ENCODE peak calls at places on chromosome 12, in ten cellular contexts. One of them, this sample, is unnamed.

GRCh38 chr12:62671321-62671720 is 204.7 kb downstream of the MON2 start:
- DNase-seq in heart right ventricle: no peak
- DNase-seq in psoas muscle: no peak
- DNase-seq in upper lobe of right lung: no peak
- DNase-seq in right atrium auricular region: no peak
- DNase-seq in uterus: no peak
- DNase-seq in AG04450: no peak
- DNase-seq in left ventricle myocardium inferior: no peak
- DNase-seq in Panc1: no peak
- DNase-seq in esophagus squamous epithelium: no peak
- DNase-seq in this sample: no peak

GRCh38 chr12:29710104-29710503 is 73.6 kb downstream of the TMTC1 start:
- DNase-seq in psoas muscle: peak
- DNase-seq in heart right ventricle: peak
- DNase-seq in upper lobe of right lung: no peak
- DNase-seq in uterus: no peak
- DNase-seq in esophagus squamous epithelium: no peak
- DNase-seq in right atrium auricular region: peak
- DNase-seq in Panc1: no peak
- DNase-seq in left ventricle myocardium inferior: peak
- DNase-seq in AG04450: no peak
- DNase-seq in this sample: no peak

GRCh38 chr12:124174406-124174805 is 120.5 kb upstream of the RFLNA start:
- DNase-seq in heart right ventricle: no peak
- DNase-seq in upper lobe of right lung: no peak
- DNase-seq in right atrium auricular region: no peak
- DNase-seq in psoas muscle: no peak
- DNase-seq in AG04450: no peak
- DNase-seq in uterus: no peak
- DNase-seq in left ventricle myocardium inferior: no peak
- DNase-seq in esophagus squamous epithelium: no peak
- DNase-seq in Panc1: no peak
- DNase-seq in this sample: no peak

GRCh38 chr12:82279597-82279996 is 78.6 kb downstream of the CCDC59 start:
- DNase-seq in psoas muscle: no peak
- DNase-seq in upper lobe of right lung: no peak
- DNase-seq in heart right ventricle: no peak
- DNase-seq in left ventricle myocardium inferior: no peak
- DNase-seq in right atrium auricular region: no peak
- DNase-seq in esophagus squamous epithelium: no peak
- DNase-seq in AG04450: no peak
- DNase-seq in Panc1: no peak
- DNase-seq in uterus: no peak
- DNase-seq in this sample: no peak

GRCh38 chr12:15837141-15837781 is 44.9 kb upstream of the STRAP start:
- DNase-seq in right atrium auricular region: no peak
- DNase-seq in AG04450: no peak
- DNase-seq in esophagus squamous epithelium: no peak
- DNase-seq in heart right ventricle: peak
- DNase-seq in Panc1: no peak
- DNase-seq in psoas muscle: no peak
- DNase-seq in uterus: no peak
- DNase-seq in upper lobe of right lung: no peak
- DNase-seq in left ventricle myocardium inferior: no peak
- DNase-seq in this sample: no peak

GRCh38 chr12:6949063-6949594 is 2.0 kb upstream of the PTPN6 start:
- DNase-seq in left ventricle myocardium inferior: peak
- DNase-seq in uterus: no peak
- DNase-seq in psoas muscle: peak
- DNase-seq in right atrium auricular region: no peak
- DNase-seq in upper lobe of right lung: peak
- DNase-seq in esophagus squamous epithelium: no peak
- DNase-seq in Panc1: no peak
- DNase-seq in heart right ventricle: no peak
- DNase-seq in AG04450: no peak
- DNase-seq in this sample: no peak

GRCh38 chr12:29241821-29242591 is 92.9 kb downstream of the FAR2 start:
- DNase-seq in right atrium auricular region: peak
- DNase-seq in AG04450: peak
- DNase-seq in Panc1: peak
- DNase-seq in uterus: no peak
- DNase-seq in esophagus squamous epithelium: no peak
- DNase-seq in left ventricle myocardium inferior: no peak
- DNase-seq in heart right ventricle: peak
- DNase-seq in psoas muscle: no peak
- DNase-seq in upper lobe of right lung: no peak
- DNase-seq in this sample: peak

GRCh38 chr12:57151741-57152407 is 4.5 kb upstream of the LRP1-AS start:
- DNase-seq in Panc1: no peak
- DNase-seq in left ventricle myocardium inferior: peak
- DNase-seq in right atrium auricular region: no peak
- DNase-seq in heart right ventricle: peak
- DNase-seq in uterus: peak
- DNase-seq in AG04450: peak
- DNase-seq in esophagus squamous epithelium: no peak
- DNase-seq in upper lobe of right lung: no peak
- DNase-seq in psoas muscle: peak
- DNase-seq in this sample: peak

GRCh38 chr12:31363826-31364225 is 37.9 kb upstream of the SINHCAF start:
- DNase-seq in Panc1: no peak
- DNase-seq in psoas muscle: no peak
- DNase-seq in AG04450: no peak
- DNase-seq in esophagus squamous epithelium: no peak
- DNase-seq in right atrium auricular region: no peak
- DNase-seq in left ventricle myocardium inferior: no peak
- DNase-seq in upper lobe of right lung: peak
- DNase-seq in heart right ventricle: no peak
- DNase-seq in uterus: no peak
- DNase-seq in this sample: no peak

GRCh38 chr12:31363416-31363809 is 37.5 kb upstream of the SINHCAF start:
- DNase-seq in esophagus squamous epithelium: no peak
- DNase-seq in upper lobe of right lung: no peak
- DNase-seq in heart right ventricle: no peak
- DNase-seq in left ventricle myocardium inferior: no peak
- DNase-seq in right atrium auricular region: no peak
- DNase-seq in psoas muscle: no peak
- DNase-seq in AG04450: no peak
- DNase-seq in Panc1: no peak
- DNase-seq in uterus: no peak
- DNase-seq in this sample: no peak

GRCh38 chr12:31362759-31363415 is 36.9 kb upstream of the SINHCAF start:
- DNase-seq in AG04450: no peak
- DNase-seq in uterus: no peak
- DNase-seq in psoas muscle: no peak
- DNase-seq in upper lobe of right lung: no peak
- DNase-seq in Panc1: no peak
- DNase-seq in heart right ventricle: no peak
- DNase-seq in left ventricle myocardium inferior: no peak
- DNase-seq in esophagus squamous epithelium: no peak
- DNase-seq in right atrium auricular region: no peak
- DNase-seq in this sample: no peak

GRCh38 chr12:31361730-31362114 is 35.8 kb upstream of the SINHCAF start:
- DNase-seq in Panc1: no peak
- DNase-seq in heart right ventricle: no peak
- DNase-seq in psoas muscle: no peak
- DNase-seq in left ventricle myocardium inferior: no peak
- DNase-seq in uterus: no peak
- DNase-seq in AG04450: no peak
- DNase-seq in esophagus squamous epithelium: no peak
- DNase-seq in upper lobe of right lung: no peak
- DNase-seq in right atrium auricular region: no peak
- DNase-seq in this sample: no peak

DNA sequence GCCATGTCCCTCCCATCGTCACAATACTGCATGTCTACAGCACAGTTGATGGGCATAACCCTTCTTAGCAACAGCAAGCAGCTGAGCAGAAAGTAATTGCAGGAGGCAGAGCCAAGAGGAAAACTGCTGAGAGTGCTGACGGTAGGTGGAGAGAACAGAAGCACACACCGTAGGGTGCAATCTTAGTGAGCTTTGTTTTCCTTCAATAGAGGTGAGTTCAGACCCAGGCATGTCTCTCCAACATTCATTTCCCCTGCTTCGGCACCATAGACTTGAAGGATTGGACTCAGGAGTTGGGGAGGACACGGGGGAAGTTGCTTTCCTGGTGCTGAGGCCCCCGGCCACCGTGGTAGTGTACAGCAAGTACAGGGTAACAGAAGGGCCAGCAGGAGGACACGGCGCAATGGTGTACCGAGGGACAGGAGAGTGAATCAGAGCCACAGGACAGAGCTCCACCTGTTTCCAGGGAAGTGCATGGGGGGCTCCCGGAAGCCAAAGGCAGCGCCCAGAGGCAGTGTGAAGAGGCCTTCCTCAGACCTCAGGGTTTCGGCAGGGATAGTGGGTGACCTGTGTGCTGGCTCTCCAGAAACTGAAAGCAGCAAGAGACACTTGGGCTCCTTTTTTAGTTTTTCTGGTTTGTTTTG is 36.3 kb upstream of the SINHCAF start:
- DNase-seq in esophagus squamous epithelium: no peak
- DNase-seq in Panc1: no peak
- DNase-seq in AG04450: no peak
- DNase-seq in uterus: no peak
- DNase-seq in right atrium auricular region: no peak
- DNase-seq in heart right ventricle: no peak
- DNase-seq in psoas muscle: no peak
- DNase-seq in upper lobe of right lung: no peak
- DNase-seq in left ventricle myocardium inferior: no peak
- DNase-seq in this sample: no peak
- H3K4me3 ChIP-seq in esophagus squamous epithelium: peak
- H3K4me3 ChIP-seq in Panc1: peak
- H3K4me3 ChIP-seq in AG04450: no peak
- H3K4me3 ChIP-seq in uterus: no peak
- H3K4me3 ChIP-seq in right atrium auricular region: no peak
- H3K4me3 ChIP-seq in heart right ventricle: no peak
- H3K4me3 ChIP-seq in psoas muscle: no peak
- H3K4me3 ChIP-seq in upper lobe of right lung: no peak
- H3K4me3 ChIP-seq in left ventricle myocardium inferior: no peak
- H3K4me3 ChIP-seq in this sample: no peak

DNA sequence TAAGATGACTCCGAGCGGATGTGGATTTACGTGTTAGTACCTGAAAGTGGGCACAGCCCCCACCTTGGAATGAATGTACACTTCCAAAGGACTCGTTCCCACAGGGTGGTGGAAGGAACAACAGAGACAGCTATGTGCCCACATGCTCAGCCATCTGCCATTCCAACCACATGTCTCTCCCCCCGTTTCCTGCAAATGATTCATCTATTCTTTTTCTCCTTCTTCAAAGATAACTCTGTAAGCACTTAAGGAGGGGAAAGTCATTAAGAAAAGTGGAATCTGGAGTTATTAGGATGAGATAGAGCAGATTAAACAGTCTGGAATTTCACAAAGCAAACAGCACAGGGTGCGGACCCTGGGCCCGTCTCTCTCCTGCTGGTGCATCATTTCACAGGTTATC is 18.5 kb upstream of the DUSP6 start:
- DNase-seq in uterus: no peak
- DNase-seq in esophagus squamous epithelium: no peak
- DNase-seq in right atrium auricular region: no peak
- DNase-seq in Panc1: no peak
- DNase-seq in AG04450: no peak
- DNase-seq in left ventricle myocardium inferior: no peak
- DNase-seq in upper lobe of right lung: no peak
- DNase-seq in psoas muscle: no peak
- DNase-seq in heart right ventricle: no peak
- DNase-seq in this sample: no peak
- H3K27ac ChIP-seq in uterus: no peak
- H3K27ac ChIP-seq in esophagus squamous epithelium: no peak
- H3K27ac ChIP-seq in right atrium auricular region: no peak
- H3K27ac ChIP-seq in Panc1: no peak
- H3K27ac ChIP-seq in AG04450: no peak
- H3K27ac ChIP-seq in left ventricle myocardium inferior: no peak
- H3K27ac ChIP-seq in upper lobe of right lung: no peak
- H3K27ac ChIP-seq in psoas muscle: no peak
- H3K27ac ChIP-seq in heart right ventricle: no peak
- H3K27ac ChIP-seq in this sample: no peak

GRCh38 chr12:12891646-12892355 is 439 bp downstream of the GPRC5A start:
- DNase-seq in heart right ventricle: no peak
- DNase-seq in upper lobe of right lung: no peak
- DNase-seq in right atrium auricular region: no peak
- DNase-seq in esophagus squamous epithelium: no peak
- DNase-seq in AG04450: no peak
- DNase-seq in Panc1: no peak
- DNase-seq in psoas muscle: no peak
- DNase-seq in left ventricle myocardium inferior: no peak
- DNase-seq in uterus: peak
- DNase-seq in this sample: no peak

GRCh38 chr12:12892670-12893290 is 1.4 kb downstream of the GPRC5A start:
- DNase-seq in AG04450: no peak
- DNase-seq in psoas muscle: no peak
- DNase-seq in heart right ventricle: no peak
- DNase-seq in upper lobe of right lung: peak
- DNase-seq in right atrium auricular region: no peak
- DNase-seq in left ventricle myocardium inferior: no peak
- DNase-seq in esophagus squamous epithelium: no peak
- DNase-seq in uterus: no peak
- DNase-seq in Panc1: no peak
- DNase-seq in this sample: peak

GRCh38 chr12:12889701-12890100 is 1.7 kb upstream of the GPRC5A start:
- DNase-seq in heart right ventricle: no peak
- DNase-seq in Panc1: no peak
- DNase-seq in upper lobe of right lung: no peak
- DNase-seq in right atrium auricular region: no peak
- DNase-seq in psoas muscle: no peak
- DNase-seq in left ventricle myocardium inferior: no peak
- DNase-seq in AG04450: no peak
- DNase-seq in esophagus squamous epithelium: no peak
- DNase-seq in uterus: no peak
- DNase-seq in this sample: no peak

GRCh38 chr12:12890492-12890814 is 909 bp upstream of the GPRC5A start:
- DNase-seq in AG04450: no peak
- DNase-seq in esophagus squamous epithelium: no peak
- DNase-seq in left ventricle myocardium inferior: no peak
- DNase-seq in upper lobe of right lung: peak
- DNase-seq in psoas muscle: no peak
- DNase-seq in heart right ventricle: no peak
- DNase-seq in uterus: peak
- DNase-seq in Panc1: no peak
- DNase-seq in right atrium auricular region: no peak
- DNase-seq in this sample: peak

DNA sequence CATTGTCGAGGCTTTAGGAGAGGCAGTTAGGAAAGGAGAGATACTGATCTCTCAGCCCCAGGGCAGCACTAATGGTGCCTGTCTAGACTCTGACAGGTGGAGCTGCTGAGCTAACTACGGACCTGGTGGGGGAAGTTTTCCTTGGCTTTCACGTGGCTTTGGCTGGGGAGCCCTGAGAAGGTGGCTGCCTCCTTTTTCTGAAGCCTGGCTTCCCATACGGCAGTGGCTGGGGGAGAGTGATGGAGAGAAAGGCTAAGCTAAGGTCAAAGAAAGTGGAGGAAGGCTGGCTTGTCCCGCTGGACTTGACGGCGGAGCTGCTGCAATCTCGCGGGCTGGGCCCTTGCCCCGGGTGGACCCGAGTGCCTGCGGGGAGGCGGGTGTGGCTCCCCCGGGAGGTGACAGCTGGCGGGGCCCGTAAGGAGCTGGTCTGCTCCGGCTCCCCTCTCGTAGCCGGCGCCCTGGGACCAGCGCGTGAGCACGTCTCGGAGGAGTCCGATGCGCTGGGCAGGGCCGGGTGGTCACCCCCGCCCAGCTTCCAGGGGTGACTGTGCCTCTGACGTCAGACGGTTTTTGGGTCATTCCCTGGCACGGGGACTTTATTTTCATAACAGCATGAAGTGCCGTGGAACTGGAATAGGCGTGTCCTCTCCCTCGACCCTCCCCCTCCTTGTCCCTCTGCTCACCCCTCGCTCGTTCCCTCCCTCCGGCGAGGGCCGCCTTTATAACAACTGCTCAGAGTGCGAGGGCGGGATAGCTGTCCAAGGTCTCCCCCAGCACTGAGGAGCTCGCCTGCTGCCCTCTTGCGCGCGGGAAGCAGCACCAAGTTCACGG is at the start of gene GPRC5A:
- DNase-seq in esophagus squamous epithelium: no peak
- DNase-seq in Panc1: peak
- DNase-seq in psoas muscle: peak
- DNase-seq in heart right ventricle: peak
- DNase-seq in upper lobe of right lung: peak
- DNase-seq in left ventricle myocardium inferior: peak
- DNase-seq in uterus: peak
- DNase-seq in right atrium auricular region: peak
- DNase-seq in AG04450: peak
- DNase-seq in this sample: peak
- TF ChIP-seq CTCF in esophagus squamous epithelium: no peak
- TF ChIP-seq CTCF in Panc1: no peak
- TF ChIP-seq CTCF in psoas muscle: no peak
- TF ChIP-seq CTCF in heart right ventricle: no peak
- TF ChIP-seq CTCF in upper lobe of right lung: peak
- TF ChIP-seq CTCF in left ventricle myocardium inferior: no peak
- TF ChIP-seq CTCF in uterus: peak
- TF ChIP-seq CTCF in right atrium auricular region: no peak
- TF ChIP-seq CTCF in AG04450: peak
- TF ChIP-seq CTCF in this sample: peak

DNA sequence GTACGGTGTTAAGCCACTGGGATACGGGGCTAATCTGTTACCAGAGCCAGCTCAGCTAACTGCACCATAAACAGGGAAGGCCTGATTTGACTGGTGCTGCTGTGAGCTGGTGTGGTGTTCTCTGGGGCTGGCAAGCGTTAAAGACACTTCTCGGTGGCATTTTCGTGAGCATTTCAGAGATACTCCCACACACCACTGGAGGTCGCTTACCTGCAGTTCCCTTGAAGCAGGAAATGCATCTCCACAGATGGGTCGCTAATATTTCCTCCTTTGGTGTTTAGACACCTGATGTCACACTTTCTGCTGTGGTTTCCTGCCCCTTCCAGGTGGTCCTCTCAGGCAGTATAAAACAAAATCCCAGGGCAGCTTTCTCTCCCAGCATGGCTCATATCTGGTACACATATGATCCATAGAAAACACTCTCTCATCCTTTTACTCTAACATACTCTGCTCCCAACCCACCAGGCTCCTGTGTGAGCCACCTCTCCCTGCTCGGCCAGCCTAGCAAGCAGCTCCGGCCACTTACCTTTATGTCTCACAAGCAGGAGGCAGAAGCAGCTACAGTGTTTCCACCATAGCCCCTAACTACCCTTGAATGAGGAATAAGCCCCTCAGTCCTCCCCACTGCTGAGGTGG is 129.9 kb upstream of the GRIN2B start:
- DNase-seq in AG04450: no peak
- DNase-seq in left ventricle myocardium inferior: no peak
- DNase-seq in right atrium auricular region: no peak
- DNase-seq in esophagus squamous epithelium: no peak
- DNase-seq in uterus: no peak
- DNase-seq in heart right ventricle: no peak
- DNase-seq in Panc1: peak
- DNase-seq in upper lobe of right lung: no peak
- DNase-seq in psoas muscle: no peak
- DNase-seq in this sample: no peak
- H3K4me3 ChIP-seq in AG04450: no peak
- H3K4me3 ChIP-seq in left ventricle myocardium inferior: no peak
- H3K4me3 ChIP-seq in right atrium auricular region: no peak
- H3K4me3 ChIP-seq in esophagus squamous epithelium: no peak
- H3K4me3 ChIP-seq in uterus: no peak
- H3K4me3 ChIP-seq in heart right ventricle: no peak
- H3K4me3 ChIP-seq in Panc1: no peak
- H3K4me3 ChIP-seq in upper lobe of right lung: no peak
- H3K4me3 ChIP-seq in psoas muscle: no peak
- H3K4me3 ChIP-seq in this sample: no peak

This sample was measured in tibial artery.